ENCODE peak calls at places on chromosomes 13 and 19, in five cellular contexts. U, V, O, K and Y are unnamed samples.

GRCh38 chr13:45138282-45138681 is 18.0 kb downstream of the GTF2F2 start:
- DNase-seq in U (no peak), V (no peak), O (no peak), K (no peak), Y (no peak)

GRCh38 chr13:28313579-28313978 is 175.2 kb downstream of the PAN3 start:
- DNase-seq in U (no peak), V (peak), O (no peak), K (no peak), Y (peak)

GRCh38 chr13:25770601-25771000 is 281.2 kb downstream of the SHISA2 start:
- DNase-seq in U (no peak), V (no peak), O (no peak), K (no peak), Y (peak)

GRCh38 chr19:11064831-11065303 is 24.4 kb upstream of the LDLR start:
- DNase-seq in U (no peak), V (no peak), O (no peak), K (no peak), Y (no peak)

GRCh38 chr19:23002690-23003422 is at the start of gene ZNF728:
- DNase-seq in U (no peak), V (no peak), O (no peak), K (no peak), Y (no peak)

GRCh38 chr13:39760521-39760920 is 105.1 kb downstream of the COG6 start:
- DNase-seq in U (no peak), V (no peak), O (no peak), K (no peak), Y (no peak)

GRCh38 chr19:39518975-39519374 is 4.0 kb downstream of the SELENOV start:
- DNase-seq in U (peak), V (no peak), O (no peak), K (no peak), Y (no peak)

GRCh38 chr13:69319659-69320058 is 788.0 kb upstream of the ATXN8OS start:
- DNase-seq in U (no peak), V (no peak), O (no peak), K (no peak), Y (no peak)

GRCh38 chr13:66353664-66354063 is 876.5 kb downstream of the PCDH9 start:
- DNase-seq in U (no peak), V (no peak), O (no peak), K (no peak), Y (no peak)

GRCh38 chr19:55247621-55248099 is 11.2 kb downstream of the PPP6R1 start:
- DNase-seq in U (no peak), V (peak), O (no peak), K (no peak), Y (no peak)

GRCh38 chr19:4556574-4557185 is 2.8 kb downstream of the SEMA6B start:
- DNase-seq in U (peak), V (peak), O (no peak), K (no peak), Y (peak)

GRCh38 chr13:65292488-65292901 is 1937.6 kb downstream of the PCDH9 start:
- DNase-seq in U (peak), V (peak), O (peak), K (no peak), Y (no peak)

GRCh38 chr19:55353803-55354697 is 469 bp downstream of the COX6B2 start:
- DNase-seq in U (peak), V (peak), O (no peak), K (no peak), Y (peak)

GRCh38 chr13:54965881-54966280 is 1937.3 kb downstream of the OLFM4 start:
- DNase-seq in U (no peak), V (peak), O (no peak), K (no peak), Y (peak)

GRCh38 chr13:113880651-113881611 is 17.1 kb upstream of the GAS6 start:
- DNase-seq in U (no peak), V (no peak), O (no peak), K (no peak), Y (no peak)

GRCh38 chr13:75310005-75310580 is 171.9 kb downstream of the TBC1D4 start:
- DNase-seq in U (no peak), V (no peak), O (no peak), K (no peak), Y (no peak)

GRCh38 chr13:46721054-46721453 is 75.9 kb downstream of the ESD start:
- DNase-seq in U (no peak), V (peak), O (no peak), K (peak), Y (peak)

GRCh38 chr19:48877900-48878218 is 5.6 kb downstream of the PPP1R15A start:
- DNase-seq in U (no peak), V (no peak), O (no peak), K (no peak), Y (peak)

GRCh38 chr19:55830656-55831055 is 1.1 kb downstream of the NLRP11 start:
- DNase-seq in U (no peak), V (no peak), O (no peak), K (no peak), Y (no peak)

GRCh38 chr19:49333426-49334288 is 1.5 kb upstream of the CD37 start:
- DNase-seq in U (peak), V (no peak), O (no peak), K (no peak), Y (no peak)

GRCh38 chr19:3478409-3479176 is 1.7 kb downstream of the SMIM24 start:
- DNase-seq in U (peak), V (no peak), O (no peak), K (no peak), Y (no peak)

GRCh38 chr13:49836516-49836915 is 44.0 kb upstream of the KPNA3 start:
- DNase-seq in U (peak), V (peak), O (no peak), K (peak), Y (no peak)

GRCh38 chr13:49444517-49445395 is 682 bp downstream of the SETDB2 start:
- DNase-seq in U (no peak), V (peak), O (no peak), K (peak), Y (peak)

DNA sequence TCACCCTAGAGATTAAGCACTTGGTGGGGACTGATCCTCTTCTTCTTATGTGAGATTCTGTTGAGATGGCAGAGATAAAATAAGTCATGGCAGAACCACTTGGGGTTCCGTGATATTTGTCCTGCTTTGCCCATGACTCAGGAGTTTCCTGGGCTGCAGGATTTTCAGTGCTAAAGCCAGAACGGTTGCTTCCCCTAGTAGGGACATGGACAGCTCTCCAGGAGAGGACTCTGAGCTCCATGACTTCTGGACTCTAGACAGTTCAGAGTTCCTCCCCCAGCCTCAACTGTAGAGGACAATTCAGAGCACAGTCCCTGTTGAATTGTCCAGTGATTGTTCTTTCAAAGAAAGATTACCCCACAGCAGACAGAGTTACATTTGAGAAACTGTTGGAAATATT is 98.8 kb downstream of the OLFM4 start:
- DNase-seq in U (no peak), V (peak), O (no peak), K (no peak), Y (no peak)
- H2BK5ac ChIP-seq in U (no peak), V (no peak), O (no peak), K (no peak), Y (no peak)

GRCh38 chr19:47093841-47094240 is 19.7 kb downstream of the ZC3H4 start:
- DNase-seq in U (no peak), V (no peak), O (no peak), K (no peak), Y (no peak)
- H2AK5ac ChIP-seq in U (no peak), V (no peak), O (no peak), K (no peak), Y (no peak)

GRCh38 chr19:1266116-1266817 is 2.9 kb upstream of the CIRBP start:
- DNase-seq in U (peak), V (peak), O (no peak), K (peak), Y (peak)
- H2BK5ac ChIP-seq in U (no peak), V (no peak), O (peak), K (peak), Y (peak)

GRCh38 chr19:19033176-19033425 is 216 bp downstream of the SUGP2 start:
- DNase-seq in U (no peak), V (no peak), O (no peak), K (no peak), Y (peak)

GRCh38 chr19:19032420-19033175 is 719 bp downstream of the SUGP2 start:
- DNase-seq in U (peak), V (peak), O (peak), K (peak), Y (peak)

GRCh38 chr19:19039901-19040300 is 6.5 kb downstream of the ARMC6 start:
- DNase-seq in U (no peak), V (no peak), O (no peak), K (no peak), Y (no peak)

GRCh38 chr19:19033426-19034203 is at the start of the genes ARMC6 and SUGP2:
- DNase-seq in U (peak), V (peak), O (peak), K (peak), Y (peak)

DNA sequence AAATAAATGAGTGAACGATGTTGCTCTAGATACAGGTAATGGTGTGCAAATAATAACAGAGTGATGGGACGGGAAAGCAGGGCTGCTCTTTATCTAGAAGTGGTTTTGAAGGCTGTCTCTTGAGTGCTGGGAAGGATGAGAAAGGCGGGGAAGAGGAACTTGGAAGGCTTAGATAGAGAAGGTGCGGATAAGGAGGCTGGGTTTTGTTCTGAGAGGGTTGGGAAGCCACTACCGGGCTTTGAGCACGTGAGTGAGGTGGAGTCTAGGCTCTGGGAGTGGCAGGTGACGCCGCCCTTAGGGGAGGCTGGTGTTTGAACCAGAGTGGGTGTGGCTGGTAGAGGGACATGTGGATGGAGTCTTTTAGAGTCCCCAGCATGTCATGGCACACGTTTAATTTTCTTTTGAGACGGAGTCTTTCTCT is 811 bp downstream of the ARMC6 start:
- DNase-seq in U (peak), V (peak), O (peak), K (peak), Y (peak)
- H2AK5ac ChIP-seq in U (no peak), V (peak), O (no peak), K (no peak), Y (no peak)

DNA sequence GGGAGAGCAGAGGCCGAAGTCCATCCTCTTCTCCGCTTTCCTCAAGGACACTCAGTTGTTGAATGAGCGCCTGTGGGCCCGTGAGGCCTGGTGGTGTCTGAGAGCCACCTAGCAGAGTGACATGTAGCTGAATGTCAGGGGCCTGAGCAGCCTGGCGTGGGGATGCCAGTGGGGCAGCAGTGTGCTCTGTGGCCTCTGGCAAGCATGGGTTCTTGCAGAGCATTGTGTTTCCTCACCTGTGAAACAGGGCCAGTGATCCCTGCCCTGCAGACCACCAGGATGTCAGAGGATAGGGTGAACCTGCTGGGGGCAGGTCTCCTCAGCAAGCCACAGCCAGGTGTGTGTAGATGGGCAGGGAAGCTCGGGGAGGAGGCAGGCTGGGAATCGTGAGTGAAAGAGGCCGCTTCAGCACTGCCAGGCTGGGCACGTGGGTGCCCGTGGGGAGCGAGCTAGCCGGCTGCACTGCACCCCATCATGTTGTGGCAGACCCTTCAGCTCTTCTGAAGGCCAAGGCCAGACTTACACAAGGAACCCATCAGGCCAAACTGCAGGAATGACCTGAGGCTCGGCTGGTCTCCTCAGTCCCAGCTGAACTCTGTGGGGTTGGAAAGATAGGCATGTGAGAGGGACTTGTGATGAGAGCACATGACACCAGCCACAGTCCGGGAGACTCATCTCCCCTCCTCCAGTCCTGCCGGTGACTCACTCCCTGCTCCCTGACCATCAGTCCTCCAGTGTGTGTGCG is 5.0 kb downstream of the PPP1R37 start:
- DNase-seq in U (no peak), V (peak), O (no peak), K (no peak), Y (peak)
- H2BK5ac ChIP-seq in U (no peak), V (no peak), O (no peak), K (no peak), Y (no peak)

GRCh38 chr13:100436099-100436498 is 152.5 kb downstream of the GGACT start:
- DNase-seq in U (no peak), V (no peak), O (no peak), K (no peak), Y (no peak)

GRCh38 chr13:100434010-100434763 is 154.4 kb downstream of the GGACT start:
- DNase-seq in U (no peak), V (peak), O (no peak), K (no peak), Y (no peak)

GRCh38 chr13:100428966-100429365 is 159.6 kb downstream of the GGACT start:
- DNase-seq in U (no peak), V (no peak), O (no peak), K (no peak), Y (no peak)

GRCh38 chr13:100432611-100433010 is 156.0 kb downstream of the GGACT start:
- DNase-seq in U (no peak), V (no peak), O (no peak), K (no peak), Y (no peak)

GRCh38 chr13:100433475-100433874 is 155.1 kb downstream of the GGACT start:
- DNase-seq in U (no peak), V (no peak), O (no peak), K (no peak), Y (no peak)
- H2AK5ac ChIP-seq in U (no peak), V (no peak), O (no peak), K (no peak), Y (no peak)